ENCODE peak calls at places on chromosomes 3 and 15, in five cellular contexts. Q, T, A, E and W are unnamed samples.

GRCh38 chr15:83435202-83435601 is 11.9 kb upstream of the SH3GL3 start:
- DNase-seq in Q (no peak), T (peak), A (no peak), E (no peak), W (no peak)

GRCh38 chr3:8655387-8655835 is 10.8 kb upstream of the SSUH2 start:
- DNase-seq in Q (no peak), T (no peak), A (peak), E (no peak), W (no peak)

GRCh38 chr3:52248816-52249547 is 3.4 kb downstream of the PPM1M start:
- DNase-seq in Q (no peak), T (no peak), A (no peak), E (no peak), W (no peak)

GRCh38 chr3:18393906-18394305 is 31.2 kb downstream of the SATB1 start:
- DNase-seq in Q (no peak), T (peak), A (no peak), E (no peak), W (no peak)

GRCh38 chr15:74365619-74366445 is 1.6 kb downstream of the CYP11A1 start:
- DNase-seq in Q (no peak), T (peak), A (peak), E (no peak), W (peak)

GRCh38 chr3:160617636-160618035 is 52.3 kb upstream of the KPNA4 start:
- DNase-seq in Q (no peak), T (no peak), A (peak), E (no peak), W (no peak)

GRCh38 chr15:40349163-40349562 is 1.7 kb upstream of the PHGR1 start:
- DNase-seq in Q (no peak), T (no peak), A (no peak), E (no peak), W (no peak)

GRCh38 chr15:58454950-58455401 is 23.2 kb downstream of the LIPC start:
- DNase-seq in Q (no peak), T (no peak), A (no peak), E (no peak), W (no peak)

GRCh38 chr3:124032351-124032880 is 40.5 kb upstream of the ROPN1 start:
- DNase-seq in Q (no peak), T (no peak), A (no peak), E (peak), W (no peak)

GRCh38 chr3:99781761-99782160 is 35.9 kb upstream of the CMSS1 start:
- DNase-seq in Q (no peak), T (peak), A (no peak), E (no peak), W (no peak)

GRCh38 chr3:32571192-32571485 is 481 bp upstream of the DYNC1LI1 start:
- DNase-seq in Q (no peak), T (no peak), A (no peak), E (no peak), W (no peak)

GRCh38 chr3:78644847-78645246 is 1123.0 kb downstream of the ROBO1 start:
- DNase-seq in Q (no peak), T (peak), A (no peak), E (no peak), W (no peak)

GRCh38 chr3:34864011-34864410 is 775.3 kb upstream of the ARPP21 start:
- DNase-seq in Q (no peak), T (no peak), A (no peak), E (no peak), W (no peak)